ENCODE peak calls at places on chromosomes 1 and 21, in seven cellular contexts. D is H1, P is HepG2, R is GM12892, G is SK-N-SH, N is K562, Q is GM12878. F is an unnamed sample.

GRCh38 chr1:231969078-231969477 is 342.5 kb downstream of the DISC1 start:
- DNase-seq in D (no peak), P (no peak), R (no peak), G (no peak), N (no peak), Q (no peak), F (no peak)

GRCh38 chr1:241828576-241828975 is 19.4 kb upstream of the EXO1 start:
- DNase-seq in D (no peak), P (no peak), R (no peak), G (peak), N (no peak), Q (no peak), F (no peak)

GRCh38 chr1:93738075-93738622 is 56.5 kb upstream of the BCAR3 start:
- DNase-seq in D (no peak), P (no peak), R (no peak), G (no peak), N (no peak), Q (no peak), F (no peak)

GRCh38 chr1:41503507-41504125 is 19.1 kb upstream of the EDN2 start:
- DNase-seq in D (no peak), P (no peak), R (no peak), G (peak), N (peak), Q (no peak), F (no peak)

GRCh38 chr1:12183095-12183794 is 16.5 kb downstream of the TNFRSF1B start:
- DNase-seq in D (no peak), P (no peak), R (no peak), G (no peak), N (peak), Q (no peak), F (no peak)

GRCh38 chr1:119075614-119076013 is 64.8 kb downstream of the WARS2 start:
- DNase-seq in D (no peak), P (no peak), R (no peak), G (no peak), N (no peak), Q (no peak), F (no peak)

GRCh38 chr1:160739098-160739511 is at the start of gene SLAMF7:
- DNase-seq in D (no peak), P (no peak), R (no peak), G (no peak), N (no peak), Q (peak), F (no peak)

GRCh38 chr1:172383541-172383940 is 36.9 kb upstream of the C1orf105 start:
- DNase-seq in D (no peak), P (no peak), R (no peak), G (no peak), N (no peak), Q (no peak), F (no peak)

GRCh38 chr1:47507921-47508894 is 70.4 kb downstream of the FOXD2 start:
- DNase-seq in D (peak), P (peak), R (peak), G (peak), N (peak), Q (no peak), F (no peak)

GRCh38 chr1:30295674-30296073 is 427.7 kb downstream of the MATN1 start:
- DNase-seq in D (no peak), P (no peak), R (no peak), G (no peak), N (no peak), Q (no peak), F (no peak)

GRCh38 chr21:35400233-35400939 is 351.3 kb upstream of the RUNX1 start:
- DNase-seq in D (no peak), P (peak), R (peak), G (peak), N (peak), Q (peak), F (peak)

DNA sequence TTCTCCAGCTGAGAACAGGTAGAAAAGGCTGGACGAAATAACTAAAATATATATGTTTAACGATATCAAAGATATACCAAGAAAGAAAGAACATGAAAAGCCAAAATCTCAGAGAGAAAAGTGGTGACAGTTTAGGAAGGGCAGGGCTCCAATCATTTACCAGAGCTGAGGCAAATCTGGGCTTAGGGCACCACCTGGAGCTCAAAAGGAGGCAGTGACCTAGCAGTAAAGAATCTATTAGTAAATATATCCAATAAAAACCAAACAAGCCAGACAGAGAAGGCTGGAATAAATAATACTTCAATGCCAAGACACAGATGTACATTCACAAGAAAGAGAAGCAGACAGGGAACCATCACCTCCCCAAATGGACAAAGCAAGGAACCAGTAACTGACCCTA is 43.5 kb downstream of the CHIA start:
- DNase-seq in D (no peak), P (peak), R (peak), G (peak), N (peak), Q (peak), F (peak)
- TF ChIP-seq TAF1 in D (no peak), P (no peak), R (no peak), G (no peak), N (no peak), Q (no peak), F (no peak)

GRCh38 chr1:9440763-9441194 is 98.5 kb upstream of the SLC25A33 start:
- DNase-seq in D (no peak), P (no peak), R (no peak), G (no peak), N (no peak), Q (no peak), F (no peak)
- TF ChIP-seq TAF1 in D (no peak), P (no peak), R (no peak), G (no peak), N (no peak), Q (no peak), F (no peak)

GRCh38 chr1:153987621-153988020 is 1.5 kb upstream of the RAB13 start:
- DNase-seq in D (no peak), P (no peak), R (no peak), G (no peak), N (no peak), Q (no peak), F (no peak)

GRCh38 chr1:153984125-153984899 is 1.8 kb downstream of the RAB13 start:
- DNase-seq in D (no peak), P (no peak), R (no peak), G (no peak), N (no peak), Q (no peak), F (no peak)

GRCh38 chr1:153985341-153985912 is 712 bp downstream of the RAB13 start:
- DNase-seq in D (peak), P (no peak), R (no peak), G (no peak), N (peak), Q (no peak), F (no peak)

GRCh38 chr1:153990468-153991150 is at the start of gene RPS27:
- DNase-seq in D (peak), P (peak), R (peak), G (peak), N (peak), Q (peak), F (peak)

GRCh38 chr1:153985984-153986761 is at the start of gene RAB13:
- DNase-seq in D (peak), P (peak), R (no peak), G (peak), N (peak), Q (no peak), F (no peak)
- TF ChIP-seq TAF1 in D (peak), P (peak), R (no peak), G (no peak), N (peak), Q (no peak), F (no peak)

DNA sequence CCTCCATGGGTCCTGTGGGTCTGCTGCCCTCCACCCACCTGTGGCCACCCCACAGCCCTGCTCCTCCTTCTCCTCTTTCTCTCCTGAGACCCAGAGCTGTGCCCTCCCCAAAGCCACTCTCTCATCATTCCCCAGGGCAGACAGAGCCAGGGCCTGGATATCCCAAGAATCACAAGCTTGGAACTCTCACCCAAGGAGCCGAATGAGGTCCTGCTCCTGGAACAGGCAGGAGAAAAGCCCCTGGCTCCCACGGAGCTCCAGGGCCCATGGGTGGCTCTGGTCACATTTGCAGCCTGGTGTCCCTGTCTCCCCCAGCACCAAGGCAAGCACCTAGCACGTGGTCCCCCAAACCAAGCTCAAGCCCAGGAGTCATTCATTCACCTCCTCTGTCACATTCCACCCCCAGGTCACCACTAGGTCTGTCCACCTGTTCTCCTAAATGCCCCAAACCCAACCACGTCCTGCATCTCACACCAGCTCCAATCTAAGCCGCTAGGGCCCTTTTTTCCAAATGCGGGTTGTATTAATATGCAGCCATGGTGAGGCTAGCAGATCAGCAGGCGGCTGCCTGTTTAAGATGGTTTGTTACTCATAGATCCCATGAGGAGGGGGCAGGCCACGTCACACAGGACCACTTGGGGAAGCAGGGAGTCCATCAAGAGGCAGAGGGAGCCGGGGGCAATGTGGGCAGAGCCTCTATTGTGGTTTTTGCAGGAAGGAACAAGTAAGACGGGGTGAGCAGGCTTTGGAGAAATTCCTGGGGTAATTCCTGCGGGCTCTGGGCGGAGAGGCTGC is 215.5 kb upstream of the VAMP3 start:
- DNase-seq in D (no peak), P (no peak), R (no peak), G (no peak), N (no peak), Q (no peak), F (no peak)
- TF ChIP-seq TAF1 in D (no peak), P (no peak), R (no peak), G (no peak), N (no peak), Q (no peak), F (no peak)

GRCh38 chr1:193320281-193320680 is 133.9 kb upstream of the B3GALT2 start:
- DNase-seq in D (no peak), P (no peak), R (no peak), G (no peak), N (no peak), Q (no peak), F (no peak)

GRCh38 chr1:193318347-193318746 is 131.9 kb upstream of the B3GALT2 start:
- DNase-seq in D (no peak), P (no peak), R (no peak), G (no peak), N (no peak), Q (no peak), F (no peak)

GRCh38 chr1:193322218-193322617 is 135.8 kb upstream of the B3GALT2 start:
- DNase-seq in D (no peak), P (no peak), R (no peak), G (no peak), N (no peak), Q (no peak), F (no peak)

GRCh38 chr1:193325042-193325441 is 138.6 kb upstream of the B3GALT2 start:
- DNase-seq in D (no peak), P (no peak), R (no peak), G (no peak), N (no peak), Q (no peak), F (no peak)

GRCh38 chr1:193321242-193321842 is 134.9 kb upstream of the B3GALT2 start:
- DNase-seq in D (no peak), P (no peak), R (no peak), G (no peak), N (no peak), Q (no peak), F (no peak)
- TF ChIP-seq TAF1 in D (no peak), P (no peak), R (no peak), G (no peak), N (no peak), Q (no peak), F (no peak)

GRCh38 chr1:18574754-18575153 is 55.9 kb upstream of the PAX7 start:
- DNase-seq in D (no peak), P (no peak), R (no peak), G (no peak), N (no peak), Q (no peak), F (no peak)

GRCh38 chr1:18572022-18572920 is 58.4 kb upstream of the PAX7 start:
- DNase-seq in D (no peak), P (no peak), R (no peak), G (no peak), N (no peak), Q (no peak), F (no peak)

GRCh38 chr1:18573170-18573569 is 57.5 kb upstream of the PAX7 start:
- DNase-seq in D (no peak), P (no peak), R (no peak), G (no peak), N (no peak), Q (no peak), F (no peak)

GRCh38 chr1:18578271-18578670 is 52.4 kb upstream of the PAX7 start:
- DNase-seq in D (no peak), P (no peak), R (no peak), G (no peak), N (no peak), Q (no peak), F (no peak)

GRCh38 chr1:18575620-18576019 is 55.0 kb upstream of the PAX7 start:
- DNase-seq in D (peak), P (peak), R (peak), G (peak), N (peak), Q (no peak), F (peak)
- TF ChIP-seq TAF1 in D (no peak), P (no peak), R (no peak), G (no peak), N (no peak), Q (no peak), F (no peak)

DNA sequence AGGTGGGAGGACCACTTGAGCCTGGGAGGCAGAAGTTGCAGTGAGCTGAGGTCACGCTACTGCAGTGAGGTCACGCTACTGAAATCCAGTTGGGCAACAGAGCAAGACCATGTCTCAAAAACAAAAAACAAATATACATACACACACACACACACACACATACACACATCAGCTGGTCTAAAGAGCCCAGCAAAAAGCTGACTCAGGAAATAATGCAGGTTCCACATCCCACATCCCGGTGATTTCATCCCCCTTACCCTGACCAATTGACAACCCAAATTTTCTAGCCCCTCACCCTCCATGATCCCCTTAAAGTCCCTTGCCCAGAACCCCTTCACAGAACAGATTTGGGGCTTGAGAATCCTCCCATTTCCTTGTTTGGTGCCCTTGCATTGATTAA is 11.9 kb upstream of the CFHR4 start:
- DNase-seq in D (no peak), P (no peak), R (no peak), G (no peak), N (no peak), Q (no peak), F (no peak)
- TF ChIP-seq TAF1 in D (no peak), P (no peak), R (no peak), G (no peak), N (no peak), Q (no peak), F (no peak)

F was measured in GM12891.